ENCODE peak calls at places on chromosome 17, in six cellular contexts. G is heart left ventricle, M is tibial nerve, V is cardiac muscle cell, O is NT2/D1, Q is upper lobe of right lung. S is an unnamed sample.

GRCh38 chr17:74318391-74318790 is 7.6 kb upstream of the KIF19 start:
- DNase-seq in G (no peak), Q (no peak), V (no peak), O (no peak), M (no peak), S (no peak)

GRCh38 chr17:19003966-19004600 is 481 bp downstream of the FAM83G start:
- DNase-seq in V (peak; percentile 18), O (no peak), Q (peak; percentile 73), M (no peak), G (no peak), S (no peak)

GRCh38 chr17:16406742-16407674 is 8.4 kb upstream of the TRPV2 start:
- DNase-seq in M (no peak), O (no peak), Q (peak; percentile 71), G (peak; percentile 75), V (peak; percentile 60), S (no peak)

GRCh38 chr17:28982191-28982793 is 23.5 kb downstream of the SEZ6 start:
- DNase-seq in G (no peak), Q (no peak), M (no peak), V (no peak), O (no peak), S (peak; percentile 90)

GRCh38 chr17:31596382-31597323 is 205.2 kb downstream of the RAB11FIP4 start:
- DNase-seq in M (peak; percentile 32), V (peak; percentile 64), G (peak; percentile 89), Q (peak; percentile 80), O (peak; percentile 39), S (no peak)

GRCh38 chr17:30433514-30433913 is 43.7 kb upstream of the GOSR1 start:
- DNase-seq in G (no peak), Q (no peak), V (no peak), M (no peak), O (no peak), S (no peak)

GRCh38 chr17:62704381-62704971 is 77.0 kb downstream of the MRC2 start:
- DNase-seq in M (no peak), Q (peak; percentile 76), G (no peak), V (peak; percentile 44), O (no peak), S (no peak)

GRCh38 chr17:74521701-74522201 is 9.5 kb downstream of the CD300LB start:
- DNase-seq in O (no peak), V (no peak), G (no peak), Q (no peak), M (no peak), S (no peak)

GRCh38 chr17:17561408-17562144 is 29.9 kb downstream of the PEMT start:
- DNase-seq in V (no peak), Q (peak; percentile 94), O (no peak), M (no peak), G (no peak), S (no peak)

GRCh38 chr17:51263001-51263400 is 2.7 kb downstream of the UTP18 start:
- DNase-seq in G (no peak), M (no peak), Q (no peak), O (no peak), V (no peak), S (no peak)

GRCh38 chr17:17391575-17392370 is 85.0 kb upstream of the MED9 start:
- DNase-seq in M (no peak), G (no peak), Q (no peak), V (no peak), O (no peak), S (peak; percentile 53)

GRCh38 chr17:37700881-37701280 is 44.0 kb downstream of the HNF1B start:
- DNase-seq in O (no peak), G (peak; percentile 42), V (no peak), M (no peak), Q (no peak), S (no peak)

GRCh38 chr17:61414936-61415251 is 15.3 kb downstream of the TBX2 start:
- DNase-seq in G (no peak), M (no peak), Q (no peak), O (no peak), V (no peak), S (no peak)

GRCh38 chr17:6374271-6374691 is 60.6 kb downstream of the AIPL1 start:
- DNase-seq in O (no peak), M (no peak), V (no peak), Q (no peak), G (no peak), S (no peak)

GRCh38 chr17:3890082-3890892 is 2.6 kb downstream of the CAMKK1 start:
- DNase-seq in V (no peak), Q (peak; percentile 81), O (no peak), M (peak; percentile 50), G (peak; percentile 76), S (no peak)

GRCh38 chr17:81102352-81102751 is 63.0 kb upstream of the PVALEF start:
- DNase-seq in V (no peak), M (no peak), O (no peak), Q (no peak), G (no peak), S (no peak)

GRCh38 chr17:48004973-48005372 is 32.6 kb downstream of the COPZ2 start:
- DNase-seq in G (no peak), O (no peak), V (no peak), Q (no peak), M (no peak), S (no peak)

GRCh38 chr17:55120651-55121050 is 144.1 kb upstream of the HLF start:
- DNase-seq in M (no peak), O (no peak), G (no peak), Q (no peak), V (no peak), S (no peak)

GRCh38 chr17:81160306-81160705 is 5.0 kb upstream of the PVALEF start:
- DNase-seq in V (no peak), M (no peak), O (no peak), G (peak; percentile 69), Q (peak; percentile 82), S (no peak)

GRCh38 chr17:61862975-61863800 is at the start of gene BRIP1:
- DNase-seq in Q (peak; percentile 93), V (peak; percentile 96), O (peak; percentile 92), G (peak; percentile 94), M (peak; percentile 82), S (peak; percentile 89)

DNA sequence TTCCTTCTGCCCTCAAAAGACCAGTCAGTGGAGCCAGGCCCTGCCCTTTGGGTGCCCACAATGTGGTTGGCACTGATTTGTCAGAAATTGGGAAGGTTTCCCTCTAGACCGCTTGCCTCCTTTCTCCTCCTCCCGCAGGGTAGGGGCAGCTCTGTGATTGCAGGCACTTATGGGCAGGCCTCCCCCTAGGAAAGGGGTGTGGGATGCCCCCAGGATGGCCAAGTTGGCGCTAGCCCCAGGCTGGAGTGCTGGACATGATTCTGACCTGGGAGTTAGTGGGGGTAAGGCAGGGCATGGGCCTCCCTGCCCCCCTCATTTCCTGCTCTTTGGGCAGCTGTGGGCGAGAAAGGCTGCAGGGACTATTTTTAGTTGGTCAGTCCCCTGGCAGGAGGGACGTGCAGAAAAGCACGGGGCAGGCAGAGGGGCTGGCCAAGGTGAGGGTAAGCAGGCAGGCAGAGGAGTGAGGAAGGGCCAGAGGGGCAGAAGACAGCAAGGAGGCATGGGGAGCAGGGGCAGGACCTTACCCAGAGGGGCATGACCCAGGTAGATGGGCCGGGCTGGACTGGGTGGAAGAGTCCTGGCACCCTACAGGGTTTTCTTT is 3.3 kb downstream of the RARA start:
- DNase-seq in O (no peak), V (no peak), Q (peak; percentile 68), G (peak; percentile 81), M (peak; percentile 12), S (no peak)
- H3K4me1 ChIP-seq in O (peaks cover 38% of the 10 kb centered on the region), V (peaks cover 85% of the 10 kb centered on the region), Q (peaks cover 96% of the 10 kb centered on the region), G (peaks cover 29% of the 10 kb centered on the region), M (peaks cover 83% of the 10 kb centered on the region), S (peaks cover 64% of the 10 kb centered on the region)

GRCh38 chr17:7833011-7833794 is 814 bp upstream of the KDM6B start:
- DNase-seq in Q (no peak), V (no peak), O (no peak), G (no peak), M (no peak), S (no peak)

GRCh38 chr17:7832431-7832830 is 1.6 kb upstream of the KDM6B start:
- DNase-seq in M (no peak), O (no peak), G (no peak), V (no peak), Q (no peak), S (no peak)

GRCh38 chr17:7834891-7835817 is 1.1 kb downstream of the KDM6B start:
- DNase-seq in V (peak; percentile 98), M (peak; percentile 95), G (peak; percentile 99), O (peak; percentile 92), Q (peak; percentile 98), S (peak; percentile 92)

GRCh38 chr17:7834554-7834890 is 505 bp downstream of the KDM6B start:
- DNase-seq in Q (peak; percentile 91), O (no peak), M (peak; percentile 63), G (peak; percentile 77), V (no peak), S (no peak)

DNA sequence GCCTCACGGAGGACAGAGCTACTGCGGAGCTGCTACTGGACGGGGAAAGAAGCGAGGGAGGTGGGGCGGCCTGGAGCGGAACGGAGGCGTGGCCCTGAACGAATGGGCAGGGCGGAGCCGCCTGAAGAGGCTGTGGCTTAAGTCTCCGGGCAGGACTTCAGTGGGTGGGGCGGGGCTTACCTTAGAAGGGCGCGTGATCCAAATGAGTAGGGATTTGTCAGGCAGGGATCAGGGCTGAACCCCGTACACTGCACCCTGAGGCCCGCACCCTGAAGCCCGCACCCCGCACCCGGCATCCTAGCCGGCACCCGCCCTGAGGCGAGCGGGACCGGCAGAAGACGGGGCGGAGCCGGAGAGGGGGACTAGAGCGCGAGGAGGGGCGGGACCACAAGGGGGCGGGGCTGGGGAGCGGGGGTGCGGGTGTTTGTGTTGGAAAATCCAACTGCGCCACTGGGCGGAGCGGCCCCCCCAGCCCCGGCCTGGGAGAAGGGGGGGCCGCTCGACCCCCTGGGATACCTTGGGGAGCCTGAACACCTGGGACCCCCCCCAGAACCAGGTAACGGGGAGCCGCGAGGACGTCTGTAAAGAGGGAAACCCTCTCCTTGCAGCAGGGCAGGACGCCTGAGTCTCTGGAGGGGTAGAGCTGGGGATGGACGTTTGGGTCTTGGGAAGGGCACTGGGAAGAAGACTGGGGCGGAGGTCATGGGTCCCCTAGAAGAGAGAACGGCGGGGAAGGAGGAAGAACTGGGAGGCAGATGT is at the start of gene KDM6B:
- DNase-seq in O (peak; percentile 72), G (peak; percentile 96), Q (peak; percentile 96), V (peak; percentile 96), M (peak; percentile 92), S (peak; percentile 93)
- H3K4me1 ChIP-seq in O (peaks cover 14% of the 10 kb centered on the region), G (no peaks in the 10 kb centered on the region), Q (peaks cover 22% of the 10 kb centered on the region), V (peaks cover 12% of the 10 kb centered on the region), M (peaks cover 33% of the 10 kb centered on the region), S (peaks cover 47% of the 10 kb centered on the region)

GRCh38 chr17:35011671-35012216 is 31.4 kb downstream of the LIG3 start:
- DNase-seq in M (no peak), V (no peak), Q (no peak), G (no peak), O (no peak), S (no peak)
- H3K4me1 ChIP-seq in M (no peaks in the 10 kb centered on the region), V (no peaks in the 10 kb centered on the region), Q (no peaks in the 10 kb centered on the region), G (no peaks in the 10 kb centered on the region), O (peaks cover 3% of the 10 kb centered on the region), S (no peaks in the 10 kb centered on the region)

GRCh38 chr17:40322417-40323315 is 13.7 kb downstream of the RARA start:
- DNase-seq in V (no peak), Q (peak; percentile 89), M (no peak), O (no peak), G (peak; percentile 84), S (peak; percentile 97)
- H3K4me1 ChIP-seq in V (peaks cover 58% of the 10 kb centered on the region), Q (peaks cover 76% of the 10 kb centered on the region), M (peaks cover 93% of the 10 kb centered on the region), O (peaks cover 31% of the 10 kb centered on the region), G (peaks cover 37% of the 10 kb centered on the region), S (peaks cover 94% of the 10 kb centered on the region)

S was measured in CD4-positive, CD25-positive, alpha-beta regulatory T cell.